ENCODE peak calls at places on chromosomes 5 and 9, in five cellular contexts. One of them, this sample, is unnamed.

GRCh38 chr5:138544171-138545134 is 1.4 kb upstream of the ETF1 start:
- DNase-seq in naive thymus-derived CD4-positive, alpha-beta T cell: no peak
- DNase-seq in HCT116: no peak
- DNase-seq in skeletal muscle cell: no peak
- DNase-seq in GM23248: peak; percentile 80
- DNase-seq in this sample: no peak

GRCh38 chr5:18216016-18216415 is 581.8 kb downstream of the TAF11L14 start:
- DNase-seq in naive thymus-derived CD4-positive, alpha-beta T cell: no peak
- DNase-seq in HCT116: no peak
- DNase-seq in skeletal muscle cell: no peak
- DNase-seq in GM23248: no peak
- DNase-seq in this sample: no peak

GRCh38 chr5:96427823-96428222 is 5.2 kb downstream of the PCSK1 start:
- DNase-seq in naive thymus-derived CD4-positive, alpha-beta T cell: no peak
- DNase-seq in HCT116: no peak
- DNase-seq in skeletal muscle cell: no peak
- DNase-seq in GM23248: peak; percentile 34
- DNase-seq in this sample: peak; percentile 10

GRCh38 chr9:134358026-134358967 is 32.0 kb downstream of the RXRA start:
- DNase-seq in naive thymus-derived CD4-positive, alpha-beta T cell: no peak
- DNase-seq in HCT116: no peak
- DNase-seq in skeletal muscle cell: no peak
- DNase-seq in GM23248: peak; percentile 36
- DNase-seq in this sample: no peak

GRCh38 chr9:136619742-136620440 is 42.8 kb upstream of the EGFL7 start:
- DNase-seq in naive thymus-derived CD4-positive, alpha-beta T cell: no peak
- DNase-seq in HCT116: no peak
- DNase-seq in skeletal muscle cell: no peak
- DNase-seq in GM23248: no peak
- DNase-seq in this sample: no peak

GRCh38 chr5:127517110-127517479 is 345 bp upstream of the PRRC1 start:
- DNase-seq in naive thymus-derived CD4-positive, alpha-beta T cell: no peak
- DNase-seq in HCT116: no peak
- DNase-seq in skeletal muscle cell: no peak
- DNase-seq in GM23248: no peak
- DNase-seq in this sample: peak; percentile 14

GRCh38 chr5:131589510-131590348 is 45.3 kb downstream of the RAPGEF6 start:
- DNase-seq in naive thymus-derived CD4-positive, alpha-beta T cell: peak; percentile 8
- DNase-seq in HCT116: peak; percentile 34
- DNase-seq in skeletal muscle cell: peak; percentile 15
- DNase-seq in GM23248: peak; percentile 63
- DNase-seq in this sample: peak; percentile 30

GRCh38 chr9:76206821-76207220 is 187.4 kb downstream of the RFK start:
- DNase-seq in naive thymus-derived CD4-positive, alpha-beta T cell: no peak
- DNase-seq in HCT116: no peak
- DNase-seq in skeletal muscle cell: no peak
- DNase-seq in GM23248: no peak
- DNase-seq in this sample: no peak

GRCh38 chr5:21806943-21807342 is 1046.2 kb downstream of the CDH12 start:
- DNase-seq in naive thymus-derived CD4-positive, alpha-beta T cell: no peak
- DNase-seq in HCT116: no peak
- DNase-seq in skeletal muscle cell: peak; percentile 71
- DNase-seq in GM23248: peak; percentile 87
- DNase-seq in this sample: no peak

GRCh38 chr5:4640793-4641192 is 499.3 kb upstream of the ADAMTS16 start:
- DNase-seq in naive thymus-derived CD4-positive, alpha-beta T cell: no peak
- DNase-seq in HCT116: no peak
- DNase-seq in skeletal muscle cell: no peak
- DNase-seq in GM23248: peak; percentile 4
- DNase-seq in this sample: no peak

GRCh38 chr5:58437661-58438060 is 22.2 kb downstream of the PLK2 start:
- DNase-seq in naive thymus-derived CD4-positive, alpha-beta T cell: no peak
- DNase-seq in HCT116: no peak
- DNase-seq in skeletal muscle cell: no peak
- DNase-seq in GM23248: no peak
- DNase-seq in this sample: no peak

GRCh38 chr9:86241216-86241615 is 18.2 kb downstream of the C9orf153 start:
- DNase-seq in naive thymus-derived CD4-positive, alpha-beta T cell: no peak
- DNase-seq in HCT116: no peak
- DNase-seq in skeletal muscle cell: no peak
- DNase-seq in GM23248: no peak
- DNase-seq in this sample: no peak

GRCh38 chr9:38641985-38642864 is 21.8 kb upstream of the ANKRD18A start:
- DNase-seq in naive thymus-derived CD4-positive, alpha-beta T cell: no peak
- DNase-seq in HCT116: peak; percentile 59
- DNase-seq in skeletal muscle cell: no peak
- DNase-seq in GM23248: peak; percentile 24
- DNase-seq in this sample: no peak

GRCh38 chr5:144232285-144232684 is 61.6 kb downstream of the KCTD16 start:
- DNase-seq in naive thymus-derived CD4-positive, alpha-beta T cell: no peak
- DNase-seq in HCT116: no peak
- DNase-seq in skeletal muscle cell: no peak
- DNase-seq in GM23248: no peak
- DNase-seq in this sample: no peak

GRCh38 chr9:96172797-96173196 is 129.2 kb downstream of the HSD17B3 start:
- DNase-seq in naive thymus-derived CD4-positive, alpha-beta T cell: no peak
- DNase-seq in HCT116: no peak
- DNase-seq in skeletal muscle cell: no peak
- DNase-seq in GM23248: no peak
- DNase-seq in this sample: no peak

GRCh38 chr5:156391139-156391538 is 64.2 kb downstream of the SGCD start:
- DNase-seq in naive thymus-derived CD4-positive, alpha-beta T cell: no peak
- DNase-seq in HCT116: no peak
- DNase-seq in skeletal muscle cell: peak; percentile 78
- DNase-seq in GM23248: no peak
- DNase-seq in this sample: no peak

GRCh38 chr9:23819403-23819802 is 6.6 kb downstream of the ELAVL2 start:
- DNase-seq in naive thymus-derived CD4-positive, alpha-beta T cell: no peak
- DNase-seq in HCT116: no peak
- DNase-seq in skeletal muscle cell: no peak
- DNase-seq in GM23248: no peak
- DNase-seq in this sample: no peak

GRCh38 chr5:75663621-75664285 is 52.5 kb downstream of the ANKDD1B start:
- DNase-seq in naive thymus-derived CD4-positive, alpha-beta T cell: no peak
- DNase-seq in HCT116: no peak
- DNase-seq in skeletal muscle cell: no peak
- DNase-seq in GM23248: no peak
- DNase-seq in this sample: no peak

GRCh38 chr9:35767458-35767857 is 13.4 kb upstream of the MSMP start:
- DNase-seq in naive thymus-derived CD4-positive, alpha-beta T cell: no peak
- DNase-seq in HCT116: no peak
- DNase-seq in skeletal muscle cell: no peak
- DNase-seq in GM23248: no peak
- DNase-seq in this sample: no peak

GRCh38 chr9:93686127-93686879 is 109.9 kb downstream of the PHF2 start:
- DNase-seq in naive thymus-derived CD4-positive, alpha-beta T cell: no peak
- DNase-seq in HCT116: no peak
- DNase-seq in skeletal muscle cell: no peak
- DNase-seq in GM23248: no peak
- DNase-seq in this sample: no peak

GRCh38 chr5:161094411-161094810 is 242.4 kb upstream of the ATP10B start:
- DNase-seq in naive thymus-derived CD4-positive, alpha-beta T cell: no peak
- DNase-seq in HCT116: no peak
- DNase-seq in skeletal muscle cell: no peak
- DNase-seq in GM23248: peak; percentile 93
- DNase-seq in this sample: no peak

GRCh38 chr9:112038017-112038408 is 137.1 kb downstream of the SUSD1 start:
- DNase-seq in naive thymus-derived CD4-positive, alpha-beta T cell: no peak
- DNase-seq in HCT116: no peak
- DNase-seq in skeletal muscle cell: no peak
- DNase-seq in GM23248: no peak
- DNase-seq in this sample: no peak

GRCh38 chr9:79346350-79347020 is 225.3 kb upstream of the TLE4 start:
- DNase-seq in naive thymus-derived CD4-positive, alpha-beta T cell: no peak
- DNase-seq in HCT116: no peak
- DNase-seq in skeletal muscle cell: no peak
- DNase-seq in GM23248: peak; percentile 2
- DNase-seq in this sample: no peak

GRCh38 chr9:129679537-129679936 is 14.1 kb downstream of the PRRX2 start:
- DNase-seq in naive thymus-derived CD4-positive, alpha-beta T cell: no peak
- DNase-seq in HCT116: no peak
- DNase-seq in skeletal muscle cell: no peak
- DNase-seq in GM23248: no peak
- DNase-seq in this sample: no peak

GRCh38 chr9:129685220-129685932 is 19.9 kb downstream of the PRRX2 start:
- DNase-seq in naive thymus-derived CD4-positive, alpha-beta T cell: no peak
- DNase-seq in HCT116: peak; percentile 68
- DNase-seq in skeletal muscle cell: no peak
- DNase-seq in GM23248: peak; percentile 91
- DNase-seq in this sample: no peak

GRCh38 chr9:129685933-129686259 is 20.4 kb downstream of the PRRX2 start:
- DNase-seq in naive thymus-derived CD4-positive, alpha-beta T cell: no peak
- DNase-seq in HCT116: no peak
- DNase-seq in skeletal muscle cell: no peak
- DNase-seq in GM23248: no peak
- DNase-seq in this sample: no peak

GRCh38 chr9:129681924-129682323 is 16.5 kb downstream of the PRRX2 start:
- DNase-seq in naive thymus-derived CD4-positive, alpha-beta T cell: no peak
- DNase-seq in HCT116: no peak
- DNase-seq in skeletal muscle cell: no peak
- DNase-seq in GM23248: no peak
- DNase-seq in this sample: no peak

DNA sequence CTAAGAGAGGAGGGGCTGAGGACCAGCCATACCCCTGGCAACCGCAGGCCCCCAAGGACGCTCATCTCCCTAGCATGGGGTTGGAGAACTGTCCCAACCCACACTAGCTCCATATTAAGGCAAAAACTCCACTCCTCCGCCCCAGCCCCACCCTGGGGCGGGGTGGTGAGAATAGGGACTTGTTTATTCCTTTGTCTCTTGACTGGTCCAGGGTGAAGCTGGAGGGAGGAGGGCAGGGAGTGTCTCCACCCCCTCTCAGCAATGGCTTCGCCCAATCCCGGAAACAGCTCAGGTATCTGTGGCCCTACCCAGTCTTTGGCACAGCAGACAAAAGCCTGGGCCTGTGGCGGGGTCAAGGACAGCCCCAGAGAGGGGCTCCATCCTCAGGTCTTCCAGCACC is 16.9 kb downstream of the PRRX2 start:
- DNase-seq in naive thymus-derived CD4-positive, alpha-beta T cell: no peak
- DNase-seq in HCT116: no peak
- DNase-seq in skeletal muscle cell: no peak
- DNase-seq in GM23248: no peak
- DNase-seq in this sample: no peak
- H3K4me3 ChIP-seq in naive thymus-derived CD4-positive, alpha-beta T cell: no peak overlapping the region
- H3K4me3 ChIP-seq in HCT116: no peak overlapping the region
- H3K4me3 ChIP-seq in skeletal muscle cell: no peak overlapping the region
- H3K4me3 ChIP-seq in GM23248: no peak overlapping the region
- H3K4me3 ChIP-seq in this sample: no peak overlapping the region

GRCh38 chr9:120713257-120714087 is 798 bp downstream of the MEGF9 start:
- DNase-seq in naive thymus-derived CD4-positive, alpha-beta T cell: no peak
- DNase-seq in HCT116: no peak
- DNase-seq in skeletal muscle cell: no peak
- DNase-seq in GM23248: peak; percentile 45
- DNase-seq in this sample: no peak

GRCh38 chr9:120711354-120711753 is 2.9 kb downstream of the MEGF9 start:
- DNase-seq in naive thymus-derived CD4-positive, alpha-beta T cell: no peak
- DNase-seq in HCT116: no peak
- DNase-seq in skeletal muscle cell: no peak
- DNase-seq in GM23248: peak; percentile 38
- DNase-seq in this sample: no peak

GRCh38 chr9:120711841-120712538 is 2.3 kb downstream of the MEGF9 start:
- DNase-seq in naive thymus-derived CD4-positive, alpha-beta T cell: no peak
- DNase-seq in HCT116: no peak
- DNase-seq in skeletal muscle cell: no peak
- DNase-seq in GM23248: no peak
- DNase-seq in this sample: no peak

GRCh38 chr9:120714088-120714845 is at the start of gene MEGF9:
- DNase-seq in naive thymus-derived CD4-positive, alpha-beta T cell: peak; percentile 90
- DNase-seq in HCT116: peak; percentile 90
- DNase-seq in skeletal muscle cell: peak; percentile 91
- DNase-seq in GM23248: peak; percentile 99
- DNase-seq in this sample: peak; percentile 86

DNA sequence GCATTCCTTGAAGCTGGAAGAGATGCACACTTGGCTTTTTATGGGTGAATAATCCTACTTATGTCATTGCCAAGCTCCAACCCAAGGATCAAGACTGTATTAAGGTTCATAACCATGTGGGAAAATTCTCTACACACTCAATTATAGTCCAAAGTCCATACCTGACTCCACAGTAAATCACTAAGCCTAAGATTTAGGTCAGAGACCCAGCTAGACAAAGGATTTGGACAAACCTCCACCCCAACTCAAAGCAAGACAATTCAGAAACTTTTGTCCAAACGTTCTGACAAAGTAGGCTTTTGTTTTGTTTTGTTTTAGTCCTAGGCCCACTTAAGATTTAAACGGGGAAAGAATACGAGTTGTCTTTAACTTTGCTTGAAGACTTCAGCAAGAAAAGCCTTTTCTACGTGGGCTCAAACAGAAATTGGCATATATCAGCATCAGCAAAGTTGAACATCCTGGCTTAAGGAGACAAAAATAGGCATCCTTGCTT is 1.7 kb downstream of the MEGF9 start:
- DNase-seq in naive thymus-derived CD4-positive, alpha-beta T cell: no peak
- DNase-seq in HCT116: no peak
- DNase-seq in skeletal muscle cell: no peak
- DNase-seq in GM23248: no peak
- DNase-seq in this sample: no peak
- H3K4me3 ChIP-seq in naive thymus-derived CD4-positive, alpha-beta T cell: peak overlapping the region; percentile 85
- H3K4me3 ChIP-seq in HCT116: peak overlapping the region; percentile 62
- H3K4me3 ChIP-seq in skeletal muscle cell: peak overlapping the region; percentile 75
- H3K4me3 ChIP-seq in GM23248: peak overlapping the region; percentile 81
- H3K4me3 ChIP-seq in this sample: no peak overlapping the region

GRCh38 chr5:106020889-106021288 is 1649.8 kb downstream of the EFNA5 start:
- DNase-seq in naive thymus-derived CD4-positive, alpha-beta T cell: no peak
- DNase-seq in HCT116: no peak
- DNase-seq in skeletal muscle cell: no peak
- DNase-seq in GM23248: no peak
- DNase-seq in this sample: no peak
- H3K4me3 ChIP-seq in naive thymus-derived CD4-positive, alpha-beta T cell: no peak overlapping the region
- H3K4me3 ChIP-seq in HCT116: no peak overlapping the region
- H3K4me3 ChIP-seq in skeletal muscle cell: no peak overlapping the region
- H3K4me3 ChIP-seq in GM23248: no peak overlapping the region
- H3K4me3 ChIP-seq in this sample: no peak overlapping the region

DNA sequence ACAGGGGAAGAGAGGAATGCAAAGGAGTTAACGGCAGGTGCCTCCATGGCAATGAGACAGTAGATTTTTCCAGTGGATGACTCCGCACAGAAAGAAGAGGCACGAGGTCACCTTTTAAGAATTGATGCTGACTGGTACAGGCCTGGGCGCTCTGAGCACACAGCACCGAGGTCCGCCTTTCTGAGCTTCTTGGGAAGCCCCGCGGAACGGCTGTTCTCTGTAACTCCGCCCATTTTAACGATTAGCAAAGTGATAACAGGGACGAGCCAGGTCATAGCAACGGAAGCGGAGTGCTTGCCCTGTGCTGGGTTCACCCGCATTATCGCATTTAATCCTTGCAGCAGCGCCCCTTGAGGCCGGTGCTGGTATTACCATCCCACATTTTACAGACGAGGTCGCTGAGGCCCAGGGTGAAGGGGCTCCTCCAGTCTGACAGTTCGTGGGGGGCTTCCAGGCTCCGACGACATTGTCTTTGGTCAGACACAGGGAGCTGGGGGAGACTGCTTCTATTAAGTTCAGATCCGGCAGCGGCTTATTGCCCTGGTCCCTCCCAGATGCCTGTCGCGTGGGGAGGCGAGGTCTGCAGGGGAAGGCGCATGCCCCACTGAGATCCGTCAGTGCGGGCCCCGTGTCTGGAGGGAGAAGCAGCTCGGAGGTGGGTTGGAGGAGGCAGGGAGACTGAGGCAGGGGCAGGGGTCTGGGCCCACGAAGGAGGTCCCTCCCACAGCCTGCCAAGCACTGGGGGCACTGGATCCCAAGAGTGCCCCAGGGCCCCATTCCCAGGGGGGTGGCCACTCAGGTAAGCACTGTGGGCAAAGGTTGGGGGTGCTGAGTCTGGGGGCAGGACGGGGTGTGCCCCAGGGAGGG is 22.3 kb upstream of the HMCN2 start:
- DNase-seq in naive thymus-derived CD4-positive, alpha-beta T cell: peak; percentile 60
- DNase-seq in HCT116: peak; percentile 47
- DNase-seq in skeletal muscle cell: no peak
- DNase-seq in GM23248: peak; percentile 53
- DNase-seq in this sample: no peak
- H3K4me3 ChIP-seq in naive thymus-derived CD4-positive, alpha-beta T cell: peak overlapping the region; percentile 44
- H3K4me3 ChIP-seq in HCT116: peak overlapping the region; percentile 28
- H3K4me3 ChIP-seq in skeletal muscle cell: no peak overlapping the region
- H3K4me3 ChIP-seq in GM23248: peak overlapping the region; percentile 34
- H3K4me3 ChIP-seq in this sample: no peak overlapping the region

This sample was measured in HFF-Myc.